ENCODE peak calls at places on chromosomes 3 and 15, in seven cellular contexts. One of them, this sample, is unnamed.

GRCh38 chr3:101848326-101848725 is 988 bp upstream of the NFKBIZ start:
- DNase-seq in nucleus accumbens: no peak
- DNase-seq in stimulated activated CD4-positive, alpha-beta T cell treated with anti-CD3 and anti-CD28 coated beads, Interleukin-1b, Interleukin-23, amount 100 ng/mL, for 1 hour: no peak
- DNase-seq in mesendoderm: no peak
- DNase-seq in GM19239: no peak
- DNase-seq in HFF-Myc: no peak
- DNase-seq in pulmonary artery endothelial cell: no peak
- DNase-seq in this sample: no peak

GRCh38 chr15:45948226-45948625 is 313.4 kb downstream of the SQOR start:
- DNase-seq in nucleus accumbens: no peak
- DNase-seq in stimulated activated CD4-positive, alpha-beta T cell treated with anti-CD3 and anti-CD28 coated beads, Interleukin-1b, Interleukin-23, amount 100 ng/mL, for 1 hour: no peak
- DNase-seq in mesendoderm: peak; percentile 60
- DNase-seq in GM19239: no peak
- DNase-seq in HFF-Myc: no peak
- DNase-seq in pulmonary artery endothelial cell: no peak
- DNase-seq in this sample: no peak

GRCh38 chr15:65384895-65385867 is 7.4 kb upstream of the IGDCC3 start:
- DNase-seq in nucleus accumbens: peak; percentile 68
- DNase-seq in stimulated activated CD4-positive, alpha-beta T cell treated with anti-CD3 and anti-CD28 coated beads, Interleukin-1b, Interleukin-23, amount 100 ng/mL, for 1 hour: peak; percentile 67
- DNase-seq in mesendoderm: peak; percentile 97
- DNase-seq in GM19239: peak; percentile 98
- DNase-seq in HFF-Myc: peak; percentile 65
- DNase-seq in pulmonary artery endothelial cell: peak; percentile 40
- DNase-seq in this sample: peak; percentile 49

GRCh38 chr15:45734244-45734643 is 99.4 kb downstream of the SQOR start:
- DNase-seq in nucleus accumbens: no peak
- DNase-seq in stimulated activated CD4-positive, alpha-beta T cell treated with anti-CD3 and anti-CD28 coated beads, Interleukin-1b, Interleukin-23, amount 100 ng/mL, for 1 hour: no peak
- DNase-seq in mesendoderm: peak; percentile 81
- DNase-seq in GM19239: no peak
- DNase-seq in HFF-Myc: no peak
- DNase-seq in pulmonary artery endothelial cell: no peak
- DNase-seq in this sample: no peak

GRCh38 chr15:47795864-47796263 is 78.6 kb downstream of the SEMA6D start:
- DNase-seq in nucleus accumbens: no peak
- DNase-seq in stimulated activated CD4-positive, alpha-beta T cell treated with anti-CD3 and anti-CD28 coated beads, Interleukin-1b, Interleukin-23, amount 100 ng/mL, for 1 hour: no peak
- DNase-seq in mesendoderm: no peak
- DNase-seq in GM19239: no peak
- DNase-seq in HFF-Myc: no peak
- DNase-seq in pulmonary artery endothelial cell: no peak
- DNase-seq in this sample: no peak

GRCh38 chr15:50546566-50546965 is at the start of gene USP50:
- DNase-seq in nucleus accumbens: no peak
- DNase-seq in stimulated activated CD4-positive, alpha-beta T cell treated with anti-CD3 and anti-CD28 coated beads, Interleukin-1b, Interleukin-23, amount 100 ng/mL, for 1 hour: no peak
- DNase-seq in mesendoderm: no peak
- DNase-seq in GM19239: no peak
- DNase-seq in HFF-Myc: no peak
- DNase-seq in pulmonary artery endothelial cell: no peak
- DNase-seq in this sample: no peak

GRCh38 chr3:34067442-34068130 is 269.2 kb downstream of the PDCD6IP start:
- DNase-seq in nucleus accumbens: no peak
- DNase-seq in stimulated activated CD4-positive, alpha-beta T cell treated with anti-CD3 and anti-CD28 coated beads, Interleukin-1b, Interleukin-23, amount 100 ng/mL, for 1 hour: no peak
- DNase-seq in mesendoderm: peak; percentile 20
- DNase-seq in GM19239: no peak
- DNase-seq in HFF-Myc: no peak
- DNase-seq in pulmonary artery endothelial cell: no peak
- DNase-seq in this sample: no peak

GRCh38 chr3:30421261-30421660 is 185.1 kb upstream of the TGFBR2 start:
- DNase-seq in nucleus accumbens: no peak
- DNase-seq in stimulated activated CD4-positive, alpha-beta T cell treated with anti-CD3 and anti-CD28 coated beads, Interleukin-1b, Interleukin-23, amount 100 ng/mL, for 1 hour: no peak
- DNase-seq in mesendoderm: no peak
- DNase-seq in GM19239: no peak
- DNase-seq in HFF-Myc: no peak
- DNase-seq in pulmonary artery endothelial cell: no peak
- DNase-seq in this sample: no peak

GRCh38 chr3:157088506-157089454 is 71.2 kb downstream of the CCNL1 start:
- DNase-seq in nucleus accumbens: no peak
- DNase-seq in stimulated activated CD4-positive, alpha-beta T cell treated with anti-CD3 and anti-CD28 coated beads, Interleukin-1b, Interleukin-23, amount 100 ng/mL, for 1 hour: peak; percentile 84
- DNase-seq in mesendoderm: peak; percentile 96
- DNase-seq in GM19239: peak; percentile 74
- DNase-seq in HFF-Myc: peak; percentile 83
- DNase-seq in pulmonary artery endothelial cell: peak; percentile 69
- DNase-seq in this sample: no peak

GRCh38 chr15:27681038-27681437 is 418.1 kb downstream of the OCA2 start:
- DNase-seq in nucleus accumbens: no peak
- DNase-seq in stimulated activated CD4-positive, alpha-beta T cell treated with anti-CD3 and anti-CD28 coated beads, Interleukin-1b, Interleukin-23, amount 100 ng/mL, for 1 hour: no peak
- DNase-seq in mesendoderm: peak; percentile 51
- DNase-seq in GM19239: peak; percentile 9
- DNase-seq in HFF-Myc: no peak
- DNase-seq in pulmonary artery endothelial cell: no peak
- DNase-seq in this sample: no peak

GRCh38 chr15:40826123-40827075 is 2.1 kb downstream of the PPP1R14D start:
- DNase-seq in nucleus accumbens: no peak
- DNase-seq in stimulated activated CD4-positive, alpha-beta T cell treated with anti-CD3 and anti-CD28 coated beads, Interleukin-1b, Interleukin-23, amount 100 ng/mL, for 1 hour: no peak
- DNase-seq in mesendoderm: no peak
- DNase-seq in GM19239: no peak
- DNase-seq in HFF-Myc: no peak
- DNase-seq in pulmonary artery endothelial cell: no peak
- DNase-seq in this sample: no peak

GRCh38 chr3:73419179-73419803 is 205.4 kb downstream of the PDZRN3 start:
- DNase-seq in nucleus accumbens: no peak
- DNase-seq in stimulated activated CD4-positive, alpha-beta T cell treated with anti-CD3 and anti-CD28 coated beads, Interleukin-1b, Interleukin-23, amount 100 ng/mL, for 1 hour: no peak
- DNase-seq in mesendoderm: peak; percentile 38
- DNase-seq in GM19239: no peak
- DNase-seq in HFF-Myc: no peak
- DNase-seq in pulmonary artery endothelial cell: no peak
- DNase-seq in this sample: no peak

GRCh38 chr3:134666885-134667284 is 16.1 kb upstream of the KY start:
- DNase-seq in nucleus accumbens: no peak
- DNase-seq in stimulated activated CD4-positive, alpha-beta T cell treated with anti-CD3 and anti-CD28 coated beads, Interleukin-1b, Interleukin-23, amount 100 ng/mL, for 1 hour: no peak
- DNase-seq in mesendoderm: no peak
- DNase-seq in GM19239: no peak
- DNase-seq in HFF-Myc: no peak
- DNase-seq in pulmonary artery endothelial cell: no peak
- DNase-seq in this sample: no peak

GRCh38 chr15:60480888-60481287 is 1.9 kb upstream of the ICE2 start:
- DNase-seq in nucleus accumbens: no peak
- DNase-seq in stimulated activated CD4-positive, alpha-beta T cell treated with anti-CD3 and anti-CD28 coated beads, Interleukin-1b, Interleukin-23, amount 100 ng/mL, for 1 hour: no peak
- DNase-seq in mesendoderm: no peak
- DNase-seq in GM19239: no peak
- DNase-seq in HFF-Myc: no peak
- DNase-seq in pulmonary artery endothelial cell: no peak
- DNase-seq in this sample: no peak

GRCh38 chr15:63425426-63425825 is 43.8 kb upstream of the CA12 start:
- DNase-seq in nucleus accumbens: no peak
- DNase-seq in stimulated activated CD4-positive, alpha-beta T cell treated with anti-CD3 and anti-CD28 coated beads, Interleukin-1b, Interleukin-23, amount 100 ng/mL, for 1 hour: no peak
- DNase-seq in mesendoderm: no peak
- DNase-seq in GM19239: no peak
- DNase-seq in HFF-Myc: no peak
- DNase-seq in pulmonary artery endothelial cell: no peak
- DNase-seq in this sample: no peak

GRCh38 chr15:44148580-44148979 is 46.5 kb downstream of the FRMD5 start:
- DNase-seq in nucleus accumbens: no peak
- DNase-seq in stimulated activated CD4-positive, alpha-beta T cell treated with anti-CD3 and anti-CD28 coated beads, Interleukin-1b, Interleukin-23, amount 100 ng/mL, for 1 hour: no peak
- DNase-seq in mesendoderm: no peak
- DNase-seq in GM19239: no peak
- DNase-seq in HFF-Myc: no peak
- DNase-seq in pulmonary artery endothelial cell: no peak
- DNase-seq in this sample: no peak